ENCODE peak calls at places on chromosomes 13 and 19, in seven cellular contexts. One of them, this sample, is unnamed.

GRCh38 chr13:61275740-61276139 is 139.9 kb downstream of the PCDH20 start:
- DNase-seq in stimulated activated CD4-positive, alpha-beta T cell treated with anti-CD3 and anti-CD28 coated beads, Interleukin-1b, Interleukin-23, amount 100 ng/mL, for 4 hours: no peak
- DNase-seq in AG10803: no peak
- DNase-seq in left lung: no peak
- DNase-seq in hippocampal formation: no peak
- DNase-seq in naive thymus-derived CD4-positive, alpha-beta T cell: no peak
- DNase-seq in activated CD4-positive, alpha-beta T cell treated with anti-CD3 and anti-CD28 coated beads, Interleukin-2, amount 50 U/mL, for 1 hour: no peak
- DNase-seq in this sample: no peak

GRCh38 chr13:111411186-111411858 is 90.9 kb downstream of the TEX29 start:
- DNase-seq in stimulated activated CD4-positive, alpha-beta T cell treated with anti-CD3 and anti-CD28 coated beads, Interleukin-1b, Interleukin-23, amount 100 ng/mL, for 4 hours: no peak
- DNase-seq in hippocampal formation: no peak
- DNase-seq in left lung: no peak
- DNase-seq in activated CD4-positive, alpha-beta T cell treated with anti-CD3 and anti-CD28 coated beads, Interleukin-2, amount 50 U/mL, for 1 hour: no peak
- DNase-seq in AG10803: no peak
- DNase-seq in naive thymus-derived CD4-positive, alpha-beta T cell: no peak
- DNase-seq in this sample: no peak

GRCh38 chr13:99200433-99201167 is at the start of gene UBAC2:
- DNase-seq in activated CD4-positive, alpha-beta T cell treated with anti-CD3 and anti-CD28 coated beads, Interleukin-2, amount 50 U/mL, for 1 hour: peak
- DNase-seq in naive thymus-derived CD4-positive, alpha-beta T cell: peak
- DNase-seq in AG10803: peak
- DNase-seq in stimulated activated CD4-positive, alpha-beta T cell treated with anti-CD3 and anti-CD28 coated beads, Interleukin-1b, Interleukin-23, amount 100 ng/mL, for 4 hours: peak
- DNase-seq in hippocampal formation: peak
- DNase-seq in left lung: peak
- DNase-seq in this sample: peak

GRCh38 chr13:74575729-74576125 is 441.5 kb upstream of the KLF12 start:
- DNase-seq in left lung: peak
- DNase-seq in hippocampal formation: peak
- DNase-seq in naive thymus-derived CD4-positive, alpha-beta T cell: peak
- DNase-seq in AG10803: peak
- DNase-seq in stimulated activated CD4-positive, alpha-beta T cell treated with anti-CD3 and anti-CD28 coated beads, Interleukin-1b, Interleukin-23, amount 100 ng/mL, for 4 hours: peak
- DNase-seq in activated CD4-positive, alpha-beta T cell treated with anti-CD3 and anti-CD28 coated beads, Interleukin-2, amount 50 U/mL, for 1 hour: peak
- DNase-seq in this sample: no peak

GRCh38 chr19:44552324-44552723 is 22.8 kb upstream of the CEACAM20 start:
- DNase-seq in activated CD4-positive, alpha-beta T cell treated with anti-CD3 and anti-CD28 coated beads, Interleukin-2, amount 50 U/mL, for 1 hour: no peak
- DNase-seq in naive thymus-derived CD4-positive, alpha-beta T cell: no peak
- DNase-seq in stimulated activated CD4-positive, alpha-beta T cell treated with anti-CD3 and anti-CD28 coated beads, Interleukin-1b, Interleukin-23, amount 100 ng/mL, for 4 hours: peak
- DNase-seq in left lung: no peak
- DNase-seq in hippocampal formation: no peak
- DNase-seq in AG10803: peak
- DNase-seq in this sample: peak

GRCh38 chr19:3573162-3573857 is 566 bp downstream of the HMG20B start:
- DNase-seq in activated CD4-positive, alpha-beta T cell treated with anti-CD3 and anti-CD28 coated beads, Interleukin-2, amount 50 U/mL, for 1 hour: no peak
- DNase-seq in left lung: no peak
- DNase-seq in hippocampal formation: no peak
- DNase-seq in stimulated activated CD4-positive, alpha-beta T cell treated with anti-CD3 and anti-CD28 coated beads, Interleukin-1b, Interleukin-23, amount 100 ng/mL, for 4 hours: no peak
- DNase-seq in naive thymus-derived CD4-positive, alpha-beta T cell: no peak
- DNase-seq in AG10803: no peak
- DNase-seq in this sample: no peak

GRCh38 chr13:32910530-32910929 is 105.7 kb upstream of the KL start:
- DNase-seq in left lung: no peak
- DNase-seq in stimulated activated CD4-positive, alpha-beta T cell treated with anti-CD3 and anti-CD28 coated beads, Interleukin-1b, Interleukin-23, amount 100 ng/mL, for 4 hours: no peak
- DNase-seq in activated CD4-positive, alpha-beta T cell treated with anti-CD3 and anti-CD28 coated beads, Interleukin-2, amount 50 U/mL, for 1 hour: no peak
- DNase-seq in naive thymus-derived CD4-positive, alpha-beta T cell: no peak
- DNase-seq in hippocampal formation: no peak
- DNase-seq in AG10803: peak
- DNase-seq in this sample: no peak

GRCh38 chr13:105925496-105925895 is 610.0 kb downstream of the EFNB2 start:
- DNase-seq in activated CD4-positive, alpha-beta T cell treated with anti-CD3 and anti-CD28 coated beads, Interleukin-2, amount 50 U/mL, for 1 hour: no peak
- DNase-seq in left lung: no peak
- DNase-seq in naive thymus-derived CD4-positive, alpha-beta T cell: no peak
- DNase-seq in AG10803: peak
- DNase-seq in stimulated activated CD4-positive, alpha-beta T cell treated with anti-CD3 and anti-CD28 coated beads, Interleukin-1b, Interleukin-23, amount 100 ng/mL, for 4 hours: no peak
- DNase-seq in hippocampal formation: no peak
- DNase-seq in this sample: no peak

GRCh38 chr19:22784051-22784450 is at the start of gene ZNF99:
- DNase-seq in hippocampal formation: peak
- DNase-seq in stimulated activated CD4-positive, alpha-beta T cell treated with anti-CD3 and anti-CD28 coated beads, Interleukin-1b, Interleukin-23, amount 100 ng/mL, for 4 hours: no peak
- DNase-seq in left lung: no peak
- DNase-seq in AG10803: no peak
- DNase-seq in naive thymus-derived CD4-positive, alpha-beta T cell: no peak
- DNase-seq in activated CD4-positive, alpha-beta T cell treated with anti-CD3 and anti-CD28 coated beads, Interleukin-2, amount 50 U/mL, for 1 hour: no peak
- DNase-seq in this sample: no peak

GRCh38 chr19:38290631-38291147 is 13.4 kb upstream of the C19orf33 start:
- DNase-seq in AG10803: peak
- DNase-seq in naive thymus-derived CD4-positive, alpha-beta T cell: no peak
- DNase-seq in stimulated activated CD4-positive, alpha-beta T cell treated with anti-CD3 and anti-CD28 coated beads, Interleukin-1b, Interleukin-23, amount 100 ng/mL, for 4 hours: no peak
- DNase-seq in left lung: peak
- DNase-seq in activated CD4-positive, alpha-beta T cell treated with anti-CD3 and anti-CD28 coated beads, Interleukin-2, amount 50 U/mL, for 1 hour: no peak
- DNase-seq in hippocampal formation: no peak
- DNase-seq in this sample: no peak

GRCh38 chr13:50485979-50486935 is 357.2 kb downstream of the DLEU7 start:
- DNase-seq in naive thymus-derived CD4-positive, alpha-beta T cell: no peak
- DNase-seq in stimulated activated CD4-positive, alpha-beta T cell treated with anti-CD3 and anti-CD28 coated beads, Interleukin-1b, Interleukin-23, amount 100 ng/mL, for 4 hours: no peak
- DNase-seq in left lung: no peak
- DNase-seq in activated CD4-positive, alpha-beta T cell treated with anti-CD3 and anti-CD28 coated beads, Interleukin-2, amount 50 U/mL, for 1 hour: no peak
- DNase-seq in hippocampal formation: no peak
- DNase-seq in AG10803: peak
- DNase-seq in this sample: no peak

GRCh38 chr13:49097374-49097773 is 121.7 kb downstream of the FNDC3A start:
- DNase-seq in left lung: no peak
- DNase-seq in AG10803: peak
- DNase-seq in stimulated activated CD4-positive, alpha-beta T cell treated with anti-CD3 and anti-CD28 coated beads, Interleukin-1b, Interleukin-23, amount 100 ng/mL, for 4 hours: no peak
- DNase-seq in activated CD4-positive, alpha-beta T cell treated with anti-CD3 and anti-CD28 coated beads, Interleukin-2, amount 50 U/mL, for 1 hour: no peak
- DNase-seq in hippocampal formation: no peak
- DNase-seq in naive thymus-derived CD4-positive, alpha-beta T cell: no peak
- DNase-seq in this sample: no peak

GRCh38 chr13:85191996-85192395 is 607.2 kb downstream of the SLITRK6 start:
- DNase-seq in hippocampal formation: no peak
- DNase-seq in naive thymus-derived CD4-positive, alpha-beta T cell: no peak
- DNase-seq in AG10803: no peak
- DNase-seq in left lung: no peak
- DNase-seq in stimulated activated CD4-positive, alpha-beta T cell treated with anti-CD3 and anti-CD28 coated beads, Interleukin-1b, Interleukin-23, amount 100 ng/mL, for 4 hours: no peak
- DNase-seq in activated CD4-positive, alpha-beta T cell treated with anti-CD3 and anti-CD28 coated beads, Interleukin-2, amount 50 U/mL, for 1 hour: no peak
- DNase-seq in this sample: no peak

GRCh38 chr19:37691881-37692504 is 27.6 kb downstream of the ZNF607 start:
- DNase-seq in hippocampal formation: peak
- DNase-seq in stimulated activated CD4-positive, alpha-beta T cell treated with anti-CD3 and anti-CD28 coated beads, Interleukin-1b, Interleukin-23, amount 100 ng/mL, for 4 hours: peak
- DNase-seq in AG10803: peak
- DNase-seq in naive thymus-derived CD4-positive, alpha-beta T cell: peak
- DNase-seq in activated CD4-positive, alpha-beta T cell treated with anti-CD3 and anti-CD28 coated beads, Interleukin-2, amount 50 U/mL, for 1 hour: peak
- DNase-seq in left lung: peak
- DNase-seq in this sample: peak

GRCh38 chr13:99105160-99105559 is 95.5 kb upstream of the UBAC2 start:
- DNase-seq in stimulated activated CD4-positive, alpha-beta T cell treated with anti-CD3 and anti-CD28 coated beads, Interleukin-1b, Interleukin-23, amount 100 ng/mL, for 4 hours: no peak
- DNase-seq in activated CD4-positive, alpha-beta T cell treated with anti-CD3 and anti-CD28 coated beads, Interleukin-2, amount 50 U/mL, for 1 hour: no peak
- DNase-seq in AG10803: no peak
- DNase-seq in naive thymus-derived CD4-positive, alpha-beta T cell: no peak
- DNase-seq in hippocampal formation: no peak
- DNase-seq in left lung: no peak
- DNase-seq in this sample: no peak

GRCh38 chr19:12767666-12768065 is 7.7 kb downstream of the HOOK2 start:
- DNase-seq in stimulated activated CD4-positive, alpha-beta T cell treated with anti-CD3 and anti-CD28 coated beads, Interleukin-1b, Interleukin-23, amount 100 ng/mL, for 4 hours: no peak
- DNase-seq in left lung: no peak
- DNase-seq in hippocampal formation: no peak
- DNase-seq in activated CD4-positive, alpha-beta T cell treated with anti-CD3 and anti-CD28 coated beads, Interleukin-2, amount 50 U/mL, for 1 hour: no peak
- DNase-seq in naive thymus-derived CD4-positive, alpha-beta T cell: no peak
- DNase-seq in AG10803: no peak
- DNase-seq in this sample: no peak

GRCh38 chr13:51924756-51925544 is 63.2 kb downstream of the CCDC70 start:
- DNase-seq in activated CD4-positive, alpha-beta T cell treated with anti-CD3 and anti-CD28 coated beads, Interleukin-2, amount 50 U/mL, for 1 hour: no peak
- DNase-seq in left lung: no peak
- DNase-seq in hippocampal formation: no peak
- DNase-seq in AG10803: no peak
- DNase-seq in naive thymus-derived CD4-positive, alpha-beta T cell: no peak
- DNase-seq in stimulated activated CD4-positive, alpha-beta T cell treated with anti-CD3 and anti-CD28 coated beads, Interleukin-1b, Interleukin-23, amount 100 ng/mL, for 4 hours: no peak
- DNase-seq in this sample: peak

This sample was measured in CD4-positive, CD25-positive, alpha-beta regulatory T cell.